ENCODE peak calls at places on chromosomes 12 and 14, in four cellular contexts. One of them, this sample, is unnamed.

GRCh38 chr12:15664491-15664890 is 124.7 kb downstream of the EPS8 start:
- DNase-seq in GM03348: no peak
- DNase-seq in activated CD4-positive, alpha-beta T cell treated with anti-CD3 and anti-CD28 coated beads for 48 hours: no peak
- DNase-seq in left ventricle myocardium inferior: no peak
- DNase-seq in this sample: no peak

GRCh38 chr12:67469666-67470065 is 178.9 kb upstream of the DYRK2 start:
- DNase-seq in left ventricle myocardium inferior: no peak
- DNase-seq in activated CD4-positive, alpha-beta T cell treated with anti-CD3 and anti-CD28 coated beads for 48 hours: no peak
- DNase-seq in GM03348: no peak
- DNase-seq in this sample: no peak

GRCh38 chr12:108048686-108049085 is 80.4 kb upstream of the WSCD2 start:
- DNase-seq in left ventricle myocardium inferior: no peak
- DNase-seq in GM03348: no peak
- DNase-seq in activated CD4-positive, alpha-beta T cell treated with anti-CD3 and anti-CD28 coated beads for 48 hours: no peak
- DNase-seq in this sample: no peak

GRCh38 chr14:101854366-101854765 is 92.9 kb downstream of the PPP2R5C start:
- DNase-seq in GM03348: no peak
- DNase-seq in left ventricle myocardium inferior: no peak
- DNase-seq in activated CD4-positive, alpha-beta T cell treated with anti-CD3 and anti-CD28 coated beads for 48 hours: no peak
- DNase-seq in this sample: no peak

GRCh38 chr14:22877000-22877501 is 5.5 kb downstream of the LRP10 start:
- DNase-seq in GM03348: no peak
- DNase-seq in left ventricle myocardium inferior: no peak
- DNase-seq in activated CD4-positive, alpha-beta T cell treated with anti-CD3 and anti-CD28 coated beads for 48 hours: no peak
- DNase-seq in this sample: no peak

GRCh38 chr12:47079894-47080724 is at the start of gene AMIGO2:
- DNase-seq in activated CD4-positive, alpha-beta T cell treated with anti-CD3 and anti-CD28 coated beads for 48 hours: peak
- DNase-seq in GM03348: peak
- DNase-seq in left ventricle myocardium inferior: peak
- DNase-seq in this sample: peak

GRCh38 chr14:68892961-68893360 is 86.1 kb downstream of the ACTN1 start:
- DNase-seq in activated CD4-positive, alpha-beta T cell treated with anti-CD3 and anti-CD28 coated beads for 48 hours: no peak
- DNase-seq in left ventricle myocardium inferior: no peak
- DNase-seq in GM03348: no peak
- DNase-seq in this sample: no peak

GRCh38 chr12:115312901-115313300 is 628.9 kb upstream of the TBX3 start:
- DNase-seq in activated CD4-positive, alpha-beta T cell treated with anti-CD3 and anti-CD28 coated beads for 48 hours: no peak
- DNase-seq in left ventricle myocardium inferior: no peak
- DNase-seq in GM03348: no peak
- DNase-seq in this sample: no peak

GRCh38 chr12:67426067-67426466 is 156.9 kb downstream of the CAND1 start:
- DNase-seq in GM03348: peak
- DNase-seq in activated CD4-positive, alpha-beta T cell treated with anti-CD3 and anti-CD28 coated beads for 48 hours: no peak
- DNase-seq in left ventricle myocardium inferior: no peak
- DNase-seq in this sample: peak

GRCh38 chr14:67566908-67567307 is 33.2 kb downstream of the PIGH start:
- DNase-seq in left ventricle myocardium inferior: no peak
- DNase-seq in GM03348: no peak
- DNase-seq in activated CD4-positive, alpha-beta T cell treated with anti-CD3 and anti-CD28 coated beads for 48 hours: no peak
- DNase-seq in this sample: peak

GRCh38 chr14:23512156-23512555 is 39.4 kb downstream of the ZFHX2 start:
- DNase-seq in activated CD4-positive, alpha-beta T cell treated with anti-CD3 and anti-CD28 coated beads for 48 hours: peak
- DNase-seq in left ventricle myocardium inferior: no peak
- DNase-seq in GM03348: no peak
- DNase-seq in this sample: no peak

GRCh38 chr12:62009445-62009844 is 250.8 kb upstream of the USP15 start:
- DNase-seq in GM03348: no peak
- DNase-seq in left ventricle myocardium inferior: no peak
- DNase-seq in activated CD4-positive, alpha-beta T cell treated with anti-CD3 and anti-CD28 coated beads for 48 hours: no peak
- DNase-seq in this sample: no peak

GRCh38 chr14:100287202-100287997 is 18.8 kb downstream of the SLC25A29 start:
- DNase-seq in activated CD4-positive, alpha-beta T cell treated with anti-CD3 and anti-CD28 coated beads for 48 hours: no peak
- DNase-seq in GM03348: no peak
- DNase-seq in left ventricle myocardium inferior: no peak
- DNase-seq in this sample: peak

GRCh38 chr12:71295913-71296312 is 138.1 kb upstream of the TSPAN8 start:
- DNase-seq in activated CD4-positive, alpha-beta T cell treated with anti-CD3 and anti-CD28 coated beads for 48 hours: no peak
- DNase-seq in left ventricle myocardium inferior: no peak
- DNase-seq in GM03348: no peak
- DNase-seq in this sample: no peak

GRCh38 chr12:46908236-46908935 is 82.6 kb upstream of the SLC38A4 start:
- DNase-seq in left ventricle myocardium inferior: no peak
- DNase-seq in GM03348: no peak
- DNase-seq in activated CD4-positive, alpha-beta T cell treated with anti-CD3 and anti-CD28 coated beads for 48 hours: no peak
- DNase-seq in this sample: no peak

GRCh38 chr12:79624378-79624777 is 66.4 kb downstream of the PAWR start:
- DNase-seq in left ventricle myocardium inferior: no peak
- DNase-seq in GM03348: no peak
- DNase-seq in activated CD4-positive, alpha-beta T cell treated with anti-CD3 and anti-CD28 coated beads for 48 hours: no peak
- DNase-seq in this sample: no peak

GRCh38 chr12:29640589-29641345 is 143.0 kb downstream of the TMTC1 start:
- DNase-seq in GM03348: no peak
- DNase-seq in left ventricle myocardium inferior: peak
- DNase-seq in activated CD4-positive, alpha-beta T cell treated with anti-CD3 and anti-CD28 coated beads for 48 hours: no peak
- DNase-seq in this sample: no peak

GRCh38 chr12:65308601-65309071 is 30.2 kb downstream of the MSRB3 start:
- DNase-seq in left ventricle myocardium inferior: no peak
- DNase-seq in activated CD4-positive, alpha-beta T cell treated with anti-CD3 and anti-CD28 coated beads for 48 hours: no peak
- DNase-seq in GM03348: peak
- DNase-seq in this sample: no peak

GRCh38 chr14:59510957-59511356 is 26.6 kb downstream of the JKAMP start:
- DNase-seq in left ventricle myocardium inferior: no peak
- DNase-seq in activated CD4-positive, alpha-beta T cell treated with anti-CD3 and anti-CD28 coated beads for 48 hours: no peak
- DNase-seq in GM03348: no peak
- DNase-seq in this sample: no peak

GRCh38 chr14:65361920-65362319 is 50.6 kb upstream of the FUT8 start:
- DNase-seq in left ventricle myocardium inferior: peak
- DNase-seq in GM03348: peak
- DNase-seq in activated CD4-positive, alpha-beta T cell treated with anti-CD3 and anti-CD28 coated beads for 48 hours: no peak
- DNase-seq in this sample: peak

This sample was measured in adrenal gland.